ENCODE peak calls at places on chromosomes 4 and X, in nine cellular contexts. D is H9; L is HCT116; M is suprapubic skin; U is neuronal stem cell; J is fibroblast of lung; F is cardiac muscle cell; B is CD4-positive, alpha-beta T cell; S is ascending aorta. O is an unnamed sample.

GRCh38 chr4:147689062-147689461 is 5.1 kb upstream of the PRMT9 start:
- DNase-seq in D (no peak), L (no peak), M (no peak), U (no peak), J (no peak), F (no peak), B (no peak), S (no peak), O (no peak)

GRCh38 chr4:82678046-82678445 is 116.3 kb upstream of the TMEM150C start:
- DNase-seq in D (no peak), L (no peak), M (no peak), U (no peak), J (no peak), F (no peak), B (no peak), S (no peak), O (no peak)

GRCh38 chr4:156686120-156686519 is 285.5 kb downstream of the PDGFC start:
- DNase-seq in D (no peak), L (no peak), M (no peak), U (no peak), J (peak; percentile 100), F (peak; percentile 63), B (no peak), S (no peak), O (no peak)

GRCh38 chr4:113987382-113987930 is 8.0 kb upstream of the ARSJ start:
- DNase-seq in D (no peak), L (no peak), M (no peak), U (no peak), J (no peak), F (no peak), B (no peak), S (no peak), O (no peak)

GRCh38 chrX:150213481-150214030 is 149.6 kb upstream of the MAMLD1 start:
- DNase-seq in D (no peak), L (no peak), M (no peak), U (no peak), J (no peak), F (no peak), B (no peak), S (no peak), O (no peak)

GRCh38 chrX:793216-793770 is 162.7 kb downstream of the SHOX start:
- DNase-seq in D (peak; percentile 45), L (no peak), M (no peak), U (no peak), J (no peak), F (no peak), B (no peak), S (no peak), O (no peak)

GRCh38 chr4:169881769-169882168 is 124.0 kb upstream of the HPF1 start:
- DNase-seq in D (no peak), L (no peak), M (no peak), U (no peak), J (no peak), F (no peak), B (no peak), S (no peak), O (no peak)

GRCh38 chr4:74934822-74935326 is 2.0 kb downstream of the PARM1 start:
- DNase-seq in D (no peak), L (no peak), M (no peak), U (no peak), J (no peak), F (no peak), B (no peak), S (no peak), O (no peak)

GRCh38 chr4:128565565-128566186 is 243.8 kb upstream of the JADE1 start:
- DNase-seq in D (peak; percentile 83), L (peak; percentile 46), M (no peak), U (peak; percentile 45), J (no peak), F (peak; percentile 67), B (peak; percentile 2), S (no peak), O (peak; percentile 70)

GRCh38 chr4:81426770-81427604 is 44.7 kb downstream of the RASGEF1B start:
- DNase-seq in D (no peak), L (no peak), M (no peak), U (peak; percentile 31), J (peak; percentile 58), F (no peak), B (no peak), S (no peak), O (no peak)

GRCh38 chrX:38804481-38805293 is 3.4 kb downstream of the MID1IP1 start:
- DNase-seq in D (no peak), L (no peak), M (no peak), U (peak; percentile 15), J (no peak), F (peak; percentile 42), B (peak; percentile 3), S (peak; percentile 65), O (peak; percentile 40)

GRCh38 chr4:153679476-153679875 is 4.6 kb upstream of the TLR2 start:
- DNase-seq in D (no peak), L (no peak), M (no peak), U (no peak), J (no peak), F (no peak), B (no peak), S (peak; percentile 80), O (no peak)

GRCh38 chr4:142348489-142349076 is 497.5 kb downstream of the INPP4B start:
- DNase-seq in D (no peak), L (no peak), M (no peak), U (no peak), J (no peak), F (no peak), B (no peak), S (no peak), O (no peak)

GRCh38 chrX:155246748-155247147 is 17.5 kb downstream of the RAB39B start:
- DNase-seq in D (no peak), L (no peak), M (no peak), U (no peak), J (no peak), F (no peak), B (no peak), S (no peak), O (no peak)

GRCh38 chr4:74267998-74268606 is 40.2 kb upstream of the EPGN start:
- DNase-seq in D (no peak), L (peak; percentile 87), M (no peak), U (no peak), J (peak; percentile 86), F (peak; percentile 76), B (no peak), S (no peak), O (no peak)

GRCh38 chr4:39083164-39083563 is 21.1 kb downstream of the KLHL5 start:
- DNase-seq in D (no peak), L (no peak), M (no peak), U (no peak), J (peak; percentile 74), F (peak; percentile 57), B (no peak), S (no peak), O (no peak)
- H3K27me3 ChIP-seq in D (no peaks in the 10 kb centered on the region), L (no peaks in the 10 kb centered on the region), M (no peaks in the 10 kb centered on the region), U (no peaks in the 10 kb centered on the region), J (no peaks in the 10 kb centered on the region), F (no peaks in the 10 kb centered on the region), B (no peaks in the 10 kb centered on the region), S (no peaks in the 10 kb centered on the region), O (no peaks in the 10 kb centered on the region)

GRCh38 chr4:139951051-139951450 is 202.9 kb downstream of the MAML3 start:
- DNase-seq in D (no peak), L (no peak), M (no peak), U (no peak), J (peak; percentile 74), F (peak; percentile 56), B (no peak), S (no peak), O (no peak)
- H3K27me3 ChIP-seq in D (no peaks in the 10 kb centered on the region), L (no peaks in the 10 kb centered on the region), M (no peaks in the 10 kb centered on the region), U (no peaks in the 10 kb centered on the region), J (no peaks in the 10 kb centered on the region), F (no peaks in the 10 kb centered on the region), B (no peaks in the 10 kb centered on the region), S (no peaks in the 10 kb centered on the region), O (no peaks in the 10 kb centered on the region)

DNA sequence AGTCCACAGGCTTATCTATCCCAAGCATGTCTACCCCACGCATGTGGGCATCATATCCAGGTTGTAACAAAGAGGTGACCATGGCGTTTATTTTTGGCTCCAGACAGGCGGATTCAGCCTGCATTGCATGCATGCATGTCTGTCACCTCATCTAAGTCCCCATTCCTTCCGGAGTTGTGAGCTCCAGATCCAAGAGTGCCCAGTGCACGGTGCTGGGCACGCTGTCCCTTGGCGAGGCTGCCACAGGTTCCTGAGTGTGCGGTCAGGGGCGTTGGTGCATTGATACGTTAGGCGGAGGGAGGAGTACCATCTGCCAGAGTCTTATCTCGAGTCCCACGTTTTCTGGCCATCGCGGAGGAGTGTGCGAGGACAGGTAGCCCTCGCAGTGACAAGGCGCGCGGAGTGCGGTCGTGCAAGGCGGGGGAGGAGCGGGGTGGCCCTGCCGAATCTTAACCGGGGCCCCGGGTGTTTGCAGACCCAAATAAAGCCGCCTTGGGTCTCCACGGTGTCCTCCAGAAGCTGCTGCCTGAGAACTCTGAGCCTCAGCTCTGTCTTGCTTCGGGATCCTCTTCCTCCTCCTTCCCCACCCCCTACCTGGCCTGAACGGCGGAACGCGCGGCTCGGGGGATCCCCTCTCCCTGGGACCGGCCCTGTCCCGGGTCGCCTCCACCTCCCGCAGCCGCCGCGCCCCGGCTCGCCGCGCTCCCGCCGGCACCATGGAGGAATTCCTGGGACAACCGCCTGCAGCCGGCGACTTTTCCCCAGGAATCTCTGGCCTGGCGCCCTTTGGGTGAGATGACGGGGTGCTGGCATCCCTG is 618 bp upstream of the GALNTL6 start:
- DNase-seq in D (peak; percentile 40), L (no peak), M (no peak), U (peak; percentile 39), J (peak; percentile 0), F (no peak), B (no peak), S (no peak), O (peak; percentile 22)
- H3K27me3 ChIP-seq in D (peaks cover 30% of the 10 kb centered on the region), L (no peaks in the 10 kb centered on the region), M (peaks cover 32% of the 10 kb centered on the region), U (peaks cover 3% of the 10 kb centered on the region), J (no peaks in the 10 kb centered on the region), F (peaks cover 62% of the 10 kb centered on the region), B (peaks cover 22% of the 10 kb centered on the region), S (no peaks in the 10 kb centered on the region), O (peaks cover 17% of the 10 kb centered on the region)

GRCh38 chr4:183889190-183889589 is 15.9 kb upstream of the STOX2 start:
- DNase-seq in D (no peak), L (no peak), M (no peak), U (no peak), J (no peak), F (no peak), B (no peak), S (no peak), O (no peak)
- H3K27me3 ChIP-seq in D (no peaks in the 10 kb centered on the region), L (no peaks in the 10 kb centered on the region), M (no peaks in the 10 kb centered on the region), U (no peaks in the 10 kb centered on the region), J (no peaks in the 10 kb centered on the region), F (no peaks in the 10 kb centered on the region), B (no peaks in the 10 kb centered on the region), S (no peaks in the 10 kb centered on the region), O (no peaks in the 10 kb centered on the region)

GRCh38 chr4:146638801-146639351 is at the start of gene POU4F2:
- DNase-seq in D (peak; percentile 66), L (no peak), M (no peak), U (no peak), J (peak; percentile 20), F (peak; percentile 30), B (no peak), S (no peak), O (peak; percentile 56)
- H3K27me3 ChIP-seq in D (peaks cover 76% of the 10 kb centered on the region), L (peaks cover 10% of the 10 kb centered on the region), M (peaks cover 97% of the 10 kb centered on the region), U (peaks cover 35% of the 10 kb centered on the region), J (peaks cover 32% of the 10 kb centered on the region), F (peaks cover 99% of the 10 kb centered on the region), B (peaks cover 91% of the 10 kb centered on the region), S (peaks cover 5% of the 10 kb centered on the region), O (peaks cover 99% of the 10 kb centered on the region)

O was measured in BE2C.